ENCODE peak calls at places on chromosomes 12 and 14, in nine cellular contexts. E is right cardiac atrium; S is foreskin keratinocyte; H is CD8-positive, alpha-beta memory T cell; B is activated naive CD8-positive, alpha-beta T cell treated with anti-CD3 and anti-CD28 coated beads, Interleukin-2, amount 10 ng/mL, durations not matched to agents 7 days and 5 days; O is GM04503; R is foreskin melanocyte; P is foreskin fibroblast; M is heart left ventricle. V is an unnamed sample.
A peak's percentile ranks its signal among the peaks of the same experiment; 100 is the strongest.

GRCh38 chr12:80504389-80505153 is 60.5 kb downstream of the PTPRQ start:
- DNase-seq in E (no peak), S (no peak), H (no peak), B (no peak), O (no peak), R (no peak), P (peak; percentile 40), M (no peak), V (no peak)

GRCh38 chr14:54325766-54326165 is 71.0 kb upstream of the CDKN3 start:
- DNase-seq in E (no peak), S (no peak), H (no peak), B (no peak), O (no peak), R (no peak), P (no peak), M (no peak), V (no peak)

GRCh38 chr12:1630827-1631591 is 2.0 kb downstream of the WNT5B start:
- DNase-seq in E (peak; percentile 60), S (no peak), H (no peak), B (no peak), O (no peak), R (no peak), P (no peak), M (peak; percentile 48), V (no peak)

GRCh38 chr14:72605921-72606220 is 288.0 kb downstream of the DPF3 start:
- DNase-seq in E (no peak), S (no peak), H (no peak), B (no peak), O (no peak), R (no peak), P (no peak), M (no peak), V (no peak)

GRCh38 chr14:101294136-101294535 is 267.2 kb upstream of the DIO3 start:
- DNase-seq in E (no peak), S (peak; percentile 1), H (no peak), B (no peak), O (no peak), R (no peak), P (no peak), M (no peak), V (no peak)

GRCh38 chr12:78118036-78118435 is 287.3 kb downstream of the NAV3 start:
- DNase-seq in E (no peak), S (no peak), H (no peak), B (no peak), O (no peak), R (no peak), P (no peak), M (no peak), V (no peak)

GRCh38 chr12:57832966-57833365 is 13.6 kb downstream of the CTDSP2 start:
- DNase-seq in E (no peak), S (no peak), H (no peak), B (no peak), O (no peak), R (no peak), P (peak; percentile 45), M (no peak), V (no peak)

GRCh38 chr14:28461379-28461778 is 305.2 kb upstream of the FOXG1 start:
- DNase-seq in E (no peak), S (peak; percentile 26), H (no peak), B (no peak), O (no peak), R (no peak), P (peak; percentile 6), M (no peak), V (no peak)

GRCh38 chr12:12249216-12250050 is 17.4 kb downstream of the LRP6 start:
- DNase-seq in E (no peak), S (no peak), H (no peak), B (no peak), O (no peak), R (no peak), P (no peak), M (no peak), V (no peak)